ENCODE peak calls at places on chromosomes 12 and 14, in seven cellular contexts. G is stomach; A is T-helper 2 cell treated with Interferon-gamma antibody and Interleukin-4, amounts not matched to agents 5 μg/mL and 100 μg/mL, for 36 hours; D is activated naive CD8-positive, alpha-beta T cell treated with anti-CD3 and anti-CD28 coated beads for 36 hours; R is astrocyte of the cerebellum; P is body of pancreas; X is activated T-cell treated with anti-CD3 and anti-CD28 coated beads, Interleukin-2, amount 50 U/mL, for 4 hours. N is an unnamed sample.

GRCh38 chr14:77181124-77181602 is 435 bp upstream of the TMEM63C start:
- DNase-seq in P (no peak), A (no peak), G (no peak), X (no peak), D (no peak), R (no peak), N (no peak)

GRCh38 chr12:116054280-116054679 is 223.2 kb downstream of the MED13L start:
- DNase-seq in D (no peak), P (no peak), X (no peak), G (no peak), A (no peak), R (no peak), N (no peak)

GRCh38 chr12:90574676-90575075 is 380.3 kb downstream of the CCER1 start:
- DNase-seq in D (no peak), R (no peak), P (no peak), G (no peak), A (no peak), X (no peak), N (no peak)

GRCh38 chr12:12791756-12792346 is 6.4 kb downstream of the APOLD1 start:
- DNase-seq in D (no peak), X (no peak), G (no peak), A (no peak), R (peak), P (peak), N (no peak)

GRCh38 chr12:32115404-32116104 is 8.9 kb downstream of the BICD1 start:
- DNase-seq in A (no peak), X (no peak), G (peak), R (peak), D (no peak), P (peak), N (no peak)

GRCh38 chr12:53496752-53497032 is 2.6 kb downstream of the MAP3K12 start:
- DNase-seq in P (no peak), G (no peak), D (no peak), A (no peak), R (no peak), X (no peak), N (no peak)

GRCh38 chr14:103576371-103577024 is 13.7 kb downstream of the COA8 start:
- DNase-seq in A (no peak), P (peak), X (no peak), G (peak), D (no peak), R (peak), N (no peak)

GRCh38 chr14:78131201-78131600 is 39.0 kb upstream of the NRXN3 start:
- DNase-seq in R (no peak), D (no peak), A (no peak), X (no peak), P (no peak), G (no peak), N (no peak)

GRCh38 chr12:51591020-51591901 is at the start of gene SCN8A:
- DNase-seq in R (no peak), A (peak), X (peak), P (peak), D (peak), G (peak), N (peak)

GRCh38 chr12:115569694-115570093 is 707.8 kb downstream of the MED13L start:
- DNase-seq in D (no peak), R (no peak), G (no peak), P (no peak), X (no peak), A (no peak), N (no peak)

GRCh38 chr14:23376477-23377200 is at the start of gene CMTM5:
- DNase-seq in P (no peak), X (no peak), A (no peak), G (no peak), R (no peak), D (no peak), N (no peak)

GRCh38 chr14:105067140-105067968 is 2.1 kb upstream of the GPR132 start:
- DNase-seq in D (peak), A (peak), P (no peak), R (no peak), G (no peak), X (peak), N (no peak)

GRCh38 chr12:53543539-53543938 is 36.3 kb upstream of the NPFF start:
- DNase-seq in A (peak), R (peak), P (peak), G (peak), X (peak), D (peak), N (peak)

GRCh38 chr12:4421590-4422031 is 24.0 kb downstream of the FGF6 start:
- DNase-seq in R (peak), P (no peak), X (no peak), G (no peak), D (no peak), A (no peak), N (peak)

GRCh38 chr12:42729532-42729895 is 140.0 kb upstream of the PRICKLE1 start:
- DNase-seq in X (no peak), D (no peak), A (no peak), G (no peak), R (no peak), P (no peak), N (no peak)

GRCh38 chr12:62785941-62786559 is 148.9 kb downstream of the PPM1H start:
- DNase-seq in D (peak), P (no peak), A (no peak), X (no peak), G (no peak), R (peak), N (no peak)

GRCh38 chr14:91244501-91244901 is at the start of gene GPR68:
- DNase-seq in A (no peak), R (no peak), D (peak), G (peak), P (peak), X (no peak), N (peak)

GRCh38 chr14:23112359-23113178 is 6.5 kb downstream of the CEBPE start:
- DNase-seq in G (no peak), D (no peak), R (no peak), P (no peak), A (no peak), X (no peak), N (no peak)

GRCh38 chr12:77005699-77006098 is 59.7 kb downstream of the E2F7 start:
- DNase-seq in R (no peak), D (no peak), X (no peak), G (no peak), P (no peak), A (no peak), N (no peak)

GRCh38 chr14:100025111-100025510 is 40.1 kb upstream of the EVL start:
- DNase-seq in P (peak), R (no peak), D (peak), G (peak), X (peak), A (peak), N (peak)

GRCh38 chr14:81727243-81727642 is 193.6 kb upstream of the SEL1L start:
- DNase-seq in D (no peak), A (no peak), P (peak), X (no peak), G (peak), R (peak), N (no peak)

GRCh38 chr14:75141967-75142366 is 15.1 kb upstream of the NEK9 start:
- DNase-seq in A (no peak), P (peak), G (no peak), D (no peak), R (no peak), X (no peak), N (no peak)

GRCh38 chr12:105935981-105936380 is 202.8 kb downstream of the NUAK1 start:
- DNase-seq in P (no peak), G (no peak), X (no peak), D (no peak), A (no peak), R (no peak), N (no peak)

GRCh38 chr14:86739761-86740160 is 1209.8 kb downstream of the FLRT2 start:
- DNase-seq in X (no peak), A (no peak), D (no peak), G (no peak), P (no peak), R (no peak), N (no peak)

GRCh38 chr14:100438678-100439592 is 115.8 kb downstream of the SLC25A47 start:
- DNase-seq in G (peak), P (no peak), X (peak), A (peak), R (no peak), D (peak), N (peak)

GRCh38 chr12:49019435-49020317 is 1.1 kb upstream of the PRKAG1 start:
- DNase-seq in P (peak), G (no peak), R (no peak), D (peak), A (peak), X (no peak), N (peak)

GRCh38 chr12:93614917-93615596 is 42.6 kb downstream of the SOCS2 start:
- DNase-seq in D (no peak), A (no peak), R (peak), X (no peak), P (no peak), G (no peak), N (no peak)

GRCh38 chr14:93430319-93430801 is 379 bp upstream of the UNC79 start:
- DNase-seq in G (no peak), A (no peak), X (no peak), D (no peak), R (no peak), P (peak), N (no peak)

GRCh38 chr12:115404761-115405470 is 720.9 kb upstream of the TBX3 start:
- DNase-seq in R (peak), X (no peak), P (no peak), G (no peak), A (no peak), D (no peak), N (no peak)

GRCh38 chr14:34496679-34497513 is 34.9 kb upstream of the SPTSSA start:
- DNase-seq in R (peak), P (peak), X (no peak), D (no peak), G (peak), A (no peak), N (no peak)

GRCh38 chr12:51322452-51322851 is 1.5 kb downstream of the BIN2 start:
- DNase-seq in X (no peak), A (peak), D (peak), R (no peak), P (no peak), G (no peak), N (peak)

GRCh38 chr12:25495336-25496097 is 57.6 kb downstream of the LMNTD1 start:
- DNase-seq in D (no peak), A (no peak), X (no peak), G (no peak), R (peak), P (no peak), N (no peak)

GRCh38 chr12:131105736-131106356 is 152.1 kb downstream of the ADGRD1 start:
- DNase-seq in P (no peak), R (no peak), X (peak), G (no peak), A (peak), D (peak), N (peak)

N was measured in stimulated activated naive CD8-positive, alpha-beta T cell treated with anti-CD3 and anti-CD28 coated beads, Interleukin-15, amount 100 ng/mL, for 72 hours.